ENCODE peak calls at places on chromosomes 11 and 22, in seven cellular contexts. N is fibroblast of lung, T is HCT116, Z is GM23248, P is SK-N-MC, D is mammary epithelial cell, L is DND-41. I is an unnamed sample.

GRCh38 chr11:71117311-71117710 is 135.1 kb downstream of the SHANK2 start:
- DNase-seq in D (peak; percentile 57), L (no peak), Z (no peak), P (no peak), N (no peak), T (no peak), I (no peak)

GRCh38 chr11:120715239-120715638 is 203.7 kb downstream of the GRIK4 start:
- DNase-seq in P (no peak), L (peak; percentile 11), N (no peak), D (no peak), T (no peak), Z (peak; percentile 22), I (no peak)

GRCh38 chr22:40182231-40182835 is 4.6 kb downstream of the TNRC6B start:
- DNase-seq in L (no peak), P (no peak), T (no peak), Z (peak; percentile 63), N (peak; percentile 60), D (no peak), I (peak; percentile 40)

GRCh38 chr11:27456140-27456801 is 16.3 kb downstream of the LGR4 start:
- DNase-seq in P (peak; percentile 93), Z (peak; percentile 80), N (peak; percentile 71), L (no peak), T (no peak), D (peak; percentile 79), I (peak; percentile 61)

GRCh38 chr11:106077609-106078517 is at the start of gene AASDHPPT:
- DNase-seq in T (peak; percentile 12), N (peak; percentile 40), D (peak; percentile 55), L (peak; percentile 11), P (peak; percentile 30), Z (peak; percentile 70), I (peak; percentile 36)

GRCh38 chr11:62546244-62546936 is at the start of gene AHNAK:
- DNase-seq in T (no peak), N (peak; percentile 70), D (peak; percentile 67), L (no peak), P (no peak), Z (peak; percentile 90), I (peak; percentile 41)

GRCh38 chr11:65444314-65445051 is 21.9 kb downstream of the NEAT1 start:
- DNase-seq in N (no peak), P (no peak), T (no peak), L (no peak), Z (peak; percentile 50), D (peak; percentile 36), I (no peak)

GRCh38 chr11:18956630-18957029 is 17.4 kb upstream of the MRGPRX1 start:
- DNase-seq in L (no peak), P (no peak), N (no peak), T (no peak), D (no peak), Z (no peak), I (no peak)

GRCh38 chr11:122976734-122977454 is 4.7 kb downstream of the BSX start:
- DNase-seq in L (no peak), Z (peak; percentile 38), P (peak; percentile 77), D (no peak), N (no peak), T (no peak), I (no peak)

GRCh38 chr22:38697055-38697980 is 3.4 kb downstream of the JOSD1 start:
- DNase-seq in Z (peak; percentile 56), L (no peak), P (no peak), D (no peak), N (peak; percentile 77), T (no peak), I (peak; percentile 69)

GRCh38 chr11:8068605-8069221 is 12.3 kb upstream of the TUB start:
- DNase-seq in L (no peak), N (peak; percentile 92), D (no peak), P (no peak), T (no peak), Z (peak; percentile 83), I (peak; percentile 92)

GRCh38 chr22:27919943-27920755 is 1.1 kb upstream of the PITPNB start:
- DNase-seq in P (no peak), N (peak; percentile 68), Z (peak; percentile 69), L (no peak), D (peak; percentile 58), T (no peak), I (peak; percentile 61)

GRCh38 chr11:86438685-86439084 is 64.0 kb downstream of the CCDC81 start:
- DNase-seq in D (peak; percentile 41), T (no peak), N (peak; percentile 74), L (no peak), Z (no peak), P (peak; percentile 18), I (peak; percentile 62)

GRCh38 chr11:106422585-106422984 is 345.1 kb downstream of the AASDHPPT start:
- DNase-seq in L (no peak), N (no peak), Z (no peak), P (no peak), T (no peak), D (no peak), I (no peak)

GRCh38 chr11:5600374-5600851 is 4.0 kb downstream of the TRIM6 start:
- DNase-seq in T (peak; percentile 81), Z (peak; percentile 94), L (peak; percentile 61), P (peak; percentile 16), D (no peak), N (peak; percentile 86), I (peak; percentile 79)

GRCh38 chr11:75722669-75723042 is 5.0 kb downstream of the MOGAT2 start:
- DNase-seq in L (no peak), T (no peak), D (no peak), N (no peak), Z (no peak), P (no peak), I (no peak)

GRCh38 chr11:116580828-116581227 is 192.0 kb downstream of the BUD13 start:
- DNase-seq in D (no peak), L (no peak), N (no peak), T (no peak), Z (peak; percentile 25), P (no peak), I (no peak)

GRCh38 chr11:116582621-116583020 is 190.2 kb downstream of the BUD13 start:
- DNase-seq in P (no peak), N (no peak), Z (no peak), T (no peak), L (no peak), D (no peak), I (no peak)

GRCh38 chr11:116578971-116579687 is 193.7 kb downstream of the BUD13 start:
- DNase-seq in L (no peak), T (no peak), N (no peak), Z (peak; percentile 46), P (no peak), D (no peak), I (no peak)

GRCh38 chr11:116579857-116580727 is 192.7 kb downstream of the BUD13 start:
- DNase-seq in N (no peak), P (no peak), Z (peak; percentile 12), L (no peak), D (no peak), T (no peak), I (no peak)

GRCh38 chr11:116581349-116581748 is 191.4 kb downstream of the BUD13 start:
- DNase-seq in N (no peak), D (no peak), L (no peak), P (no peak), T (no peak), Z (no peak), I (no peak)
- TF ChIP-seq EZH2 in N (no peak), D (no peak), L (no peak), P (no peak), T (no peak), Z (no peak), I (no peak)

DNA sequence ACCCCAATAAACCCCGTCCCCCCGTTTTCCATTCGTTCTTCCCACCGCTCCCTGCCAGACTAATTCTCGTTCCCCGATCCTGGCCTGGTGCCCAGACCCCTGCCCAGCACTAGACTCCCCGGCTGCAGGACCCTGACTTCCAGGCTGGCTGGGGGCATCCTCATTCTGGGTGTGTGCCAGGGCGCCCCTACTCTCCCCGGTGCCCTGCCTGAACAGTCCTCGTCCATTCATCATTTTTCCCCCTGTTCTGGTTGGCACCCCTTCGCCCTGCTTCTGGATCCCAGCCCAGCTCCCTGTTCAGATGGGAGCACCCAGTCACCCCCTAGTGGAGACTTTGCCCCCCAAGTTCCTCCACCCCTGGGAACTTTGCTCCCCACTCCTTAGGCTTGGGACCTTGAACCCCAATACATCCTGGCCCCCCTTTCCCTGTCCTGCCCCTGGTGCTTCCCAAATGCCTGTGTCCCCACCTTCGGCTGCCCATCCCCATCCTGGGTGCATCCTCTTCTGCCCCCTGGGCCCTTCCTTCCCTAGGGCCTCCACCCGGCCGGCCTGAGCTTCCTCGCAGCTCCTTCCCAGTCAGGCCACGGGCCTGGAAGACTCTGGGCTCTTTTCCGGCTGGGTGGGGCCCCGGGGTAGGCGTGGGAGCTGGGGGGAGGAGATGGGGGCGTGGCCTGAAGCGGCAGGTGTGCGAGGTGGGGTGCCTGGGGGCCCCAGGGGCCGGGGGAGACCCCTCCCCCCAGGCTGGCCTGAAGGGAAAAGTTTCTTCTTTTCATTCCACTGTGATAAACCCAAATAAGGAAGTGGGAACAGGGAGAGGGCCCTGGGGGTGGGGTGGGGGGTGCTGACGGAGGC is 882 bp downstream of the PLCB3 start:
- DNase-seq in N (peak; percentile 25), P (no peak), T (no peak), D (peak; percentile 69), Z (peak; percentile 81), L (no peak), I (no peak)
- H3K9me3 ChIP-seq in N (no peaks in the 10 kb centered on the region), P (no peaks in the 10 kb centered on the region), T (no peaks in the 10 kb centered on the region), D (no peaks in the 10 kb centered on the region), Z (no peaks in the 10 kb centered on the region), L (no peaks in the 10 kb centered on the region), I (no peaks in the 10 kb centered on the region)

GRCh38 chr11:119697882-119698281 is 31.1 kb downstream of the NECTIN1 start:
- DNase-seq in T (no peak), P (no peak), D (no peak), L (no peak), Z (no peak), N (no peak), I (no peak)

GRCh38 chr11:119700030-119700429 is 29.0 kb downstream of the NECTIN1 start:
- DNase-seq in L (no peak), Z (no peak), N (no peak), D (no peak), P (no peak), T (no peak), I (no peak)

GRCh38 chr11:119697445-119697844 is 31.6 kb downstream of the NECTIN1 start:
- DNase-seq in T (no peak), P (no peak), D (no peak), Z (no peak), N (no peak), L (no peak), I (no peak)

GRCh38 chr11:119700536-119701346 is 28.3 kb downstream of the NECTIN1 start:
- DNase-seq in D (peak; percentile 78), N (no peak), T (no peak), P (no peak), Z (peak; percentile 23), L (no peak), I (no peak)

GRCh38 chr11:119699227-119699626 is 29.8 kb downstream of the NECTIN1 start:
- DNase-seq in Z (peak; percentile 37), N (no peak), L (no peak), D (peak; percentile 68), P (no peak), T (no peak), I (no peak)
- TF ChIP-seq EZH2 in Z (no peak), N (no peak), L (no peak), D (no peak), P (no peak), T (no peak), I (no peak)

DNA sequence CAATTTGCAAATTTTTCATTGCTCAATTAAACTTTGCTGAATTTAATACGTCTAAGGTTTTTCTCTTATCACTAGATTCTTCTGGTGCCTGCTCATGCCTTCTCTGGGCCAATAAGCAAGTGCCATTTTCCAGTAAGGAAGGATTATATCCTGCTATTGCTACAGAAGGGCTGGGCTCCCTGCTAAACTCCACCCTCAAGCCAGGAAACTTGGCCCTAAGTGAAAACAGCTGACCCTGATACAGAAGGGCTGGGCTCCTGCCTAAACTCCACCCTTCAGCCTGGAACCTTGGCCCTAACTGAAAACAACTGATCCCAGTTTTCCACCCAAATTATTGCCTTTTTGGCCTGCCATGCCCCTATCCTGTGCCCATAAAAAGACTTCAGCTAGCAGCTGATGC is 385.3 kb downstream of the DYNC2H1 start:
- DNase-seq in D (no peak), L (no peak), Z (peak; percentile 33), N (no peak), P (no peak), T (no peak), I (no peak)
- H3K9me3 ChIP-seq in D (no peaks in the 10 kb centered on the region), L (peaks cover 6% of the 10 kb centered on the region), Z (no peaks in the 10 kb centered on the region), N (no peaks in the 10 kb centered on the region), P (no peaks in the 10 kb centered on the region), T (no peaks in the 10 kb centered on the region), I (peaks cover 3% of the 10 kb centered on the region)

I was measured in astrocyte.